ENCODE peak calls at places on chromosomes 1 and 21, in ten cellular contexts. H, Z, F, B, Y, J, I, D, Q and O are unnamed samples.

GRCh38 chr1:63967901-63968300 is 194.1 kb downstream of the ROR1 start:
- DNase-seq in H (no peak), Z (no peak), F (no peak), B (no peak), Y (no peak), J (no peak), I (no peak), D (no peak), Q (no peak), O (no peak)

GRCh38 chr1:21896652-21897532 is 40.2 kb downstream of the HSPG2 start:
- DNase-seq in H (no peak), Z (peak), F (no peak), B (no peak), Y (no peak), J (no peak), I (no peak), D (no peak), Q (no peak), O (peak)

GRCh38 chr1:183116416-183116815 is 69.6 kb upstream of the LAMC2 start:
- DNase-seq in H (no peak), Z (no peak), F (no peak), B (no peak), Y (no peak), J (no peak), I (no peak), D (no peak), Q (no peak), O (no peak)

GRCh38 chr1:163824006-163824405 is 502.3 kb downstream of the NUF2 start:
- DNase-seq in H (peak), Z (peak), F (no peak), B (no peak), Y (no peak), J (no peak), I (no peak), D (no peak), Q (peak), O (no peak)

GRCh38 chr1:201457508-201457960 is 11.5 kb downstream of the PHLDA3 start:
- DNase-seq in H (no peak), Z (no peak), F (no peak), B (no peak), Y (no peak), J (no peak), I (no peak), D (no peak), Q (no peak), O (no peak)

GRCh38 chr1:54671985-54672608 is 30.5 kb downstream of the MROH7 start:
- DNase-seq in H (peak), Z (peak), F (peak), B (peak), Y (peak), J (no peak), I (peak), D (no peak), Q (peak), O (no peak)

GRCh38 chr1:3729594-3730555 is 22.4 kb upstream of the CCDC27 start:
- DNase-seq in H (no peak), Z (no peak), F (no peak), B (no peak), Y (no peak), J (no peak), I (no peak), D (no peak), Q (no peak), O (no peak)

GRCh38 chr1:59752556-59753412 is 62.0 kb upstream of the HOOK1 start:
- DNase-seq in H (no peak), Z (no peak), F (no peak), B (no peak), Y (no peak), J (peak), I (no peak), D (peak), Q (no peak), O (no peak)

GRCh38 chr1:181101581-181102226 is 13.2 kb downstream of the IER5 start:
- DNase-seq in H (no peak), Z (no peak), F (no peak), B (peak), Y (no peak), J (no peak), I (no peak), D (no peak), Q (no peak), O (no peak)

GRCh38 chr1:110877776-110878175 is 4.8 kb downstream of the CD53 start:
- DNase-seq in H (no peak), Z (no peak), F (no peak), B (no peak), Y (no peak), J (no peak), I (no peak), D (no peak), Q (no peak), O (no peak)

GRCh38 chr1:32051706-32052105 is 21.0 kb upstream of the TMEM39B start:
- DNase-seq in H (no peak), Z (no peak), F (no peak), B (no peak), Y (no peak), J (no peak), I (no peak), D (no peak), Q (no peak), O (no peak)

GRCh38 chr1:67897270-67897949 is 64.1 kb upstream of the GNG12 start:
- DNase-seq in H (peak), Z (no peak), F (no peak), B (no peak), Y (no peak), J (no peak), I (no peak), D (no peak), Q (no peak), O (no peak)

GRCh38 chr21:17610862-17611261 is 1.8 kb downstream of the BTG3 start:
- DNase-seq in H (no peak), Z (peak), F (peak), B (no peak), Y (no peak), J (peak), I (no peak), D (peak), Q (no peak), O (no peak)

GRCh38 chr1:179588425-179589024 is 3.1 kb upstream of the TDRD5 start:
- DNase-seq in H (no peak), Z (no peak), F (no peak), B (no peak), Y (no peak), J (no peak), I (no peak), D (no peak), Q (no peak), O (no peak)

GRCh38 chr1:187691439-187691838 is 862.7 kb downstream of the PLA2G4A start:
- DNase-seq in H (peak), Z (peak), F (no peak), B (no peak), Y (no peak), J (no peak), I (no peak), D (no peak), Q (peak), O (no peak)

GRCh38 chr21:42366292-42367010 is at the start of gene TFF1:
- DNase-seq in H (peak), Z (no peak), F (no peak), B (no peak), Y (no peak), J (no peak), I (no peak), D (no peak), Q (no peak), O (no peak)

GRCh38 chr21:16185766-16186165 is 456.0 kb downstream of the USP25 start:
- DNase-seq in H (no peak), Z (no peak), F (no peak), B (no peak), Y (no peak), J (no peak), I (no peak), D (no peak), Q (no peak), O (no peak)

GRCh38 chr1:68322837-68323687 is 90.7 kb upstream of the WLS start:
- DNase-seq in H (no peak), Z (peak), F (peak), B (peak), Y (no peak), J (no peak), I (no peak), D (no peak), Q (no peak), O (peak)

GRCh38 chr1:33607444-33608005 is 135.1 kb downstream of the ZSCAN20 start:
- DNase-seq in H (no peak), Z (no peak), F (no peak), B (no peak), Y (no peak), J (no peak), I (no peak), D (no peak), Q (no peak), O (no peak)

GRCh38 chr1:62688687-62689085 is 500 bp upstream of the DOCK7 start:
- DNase-seq in H (peak), Z (no peak), F (no peak), B (no peak), Y (no peak), J (no peak), I (no peak), D (no peak), Q (peak), O (no peak)

GRCh38 chr1:206000641-206001339 is 2.4 kb downstream of the RAB7B start:
- DNase-seq in H (peak), Z (no peak), F (no peak), B (no peak), Y (no peak), J (no peak), I (no peak), D (no peak), Q (no peak), O (no peak)

GRCh38 chr1:22328331-22329170 is 123.1 kb upstream of the ZBTB40 start:
- DNase-seq in H (no peak), Z (no peak), F (peak), B (no peak), Y (no peak), J (no peak), I (no peak), D (no peak), Q (no peak), O (no peak)

GRCh38 chr1:51553911-51554310 is 34.8 kb upstream of the EPS15 start:
- DNase-seq in H (no peak), Z (no peak), F (no peak), B (no peak), Y (no peak), J (no peak), I (no peak), D (no peak), Q (no peak), O (no peak)

GRCh38 chr1:9735800-9736199 is 84.3 kb downstream of the PIK3CD start:
- DNase-seq in H (no peak), Z (no peak), F (no peak), B (no peak), Y (no peak), J (no peak), I (no peak), D (no peak), Q (no peak), O (no peak)

GRCh38 chr21:43289966-43290365 is 121.2 kb downstream of the CRYAA start:
- DNase-seq in H (no peak), Z (no peak), F (no peak), B (no peak), Y (no peak), J (no peak), I (no peak), D (no peak), Q (no peak), O (no peak)

GRCh38 chr1:154402409-154402921 is 2.7 kb upstream of the IL6R start:
- DNase-seq in H (no peak), Z (no peak), F (no peak), B (no peak), Y (no peak), J (no peak), I (no peak), D (no peak), Q (no peak), O (no peak)

GRCh38 chr1:3641046-3641760 is 8.7 kb downstream of the WRAP73 start:
- DNase-seq in H (no peak), Z (no peak), F (no peak), B (no peak), Y (no peak), J (no peak), I (no peak), D (no peak), Q (no peak), O (no peak)

GRCh38 chr21:37784591-37785318 is 131.5 kb downstream of the KCNJ6 start:
- DNase-seq in H (peak), Z (no peak), F (no peak), B (no peak), Y (no peak), J (no peak), I (no peak), D (no peak), Q (no peak), O (no peak)

GRCh38 chr1:55418625-55419024 is 203.5 kb upstream of the USP24 start:
- DNase-seq in H (no peak), Z (no peak), F (no peak), B (no peak), Y (no peak), J (no peak), I (no peak), D (no peak), Q (no peak), O (no peak)

GRCh38 chr1:156703336-156703735 is 2.0 kb downstream of the CRABP2 start:
- DNase-seq in H (no peak), Z (no peak), F (no peak), B (no peak), Y (no peak), J (no peak), I (no peak), D (no peak), Q (no peak), O (no peak)

GRCh38 chr1:235649722-235650163 is at the start of gene GNG4:
- DNase-seq in H (no peak), Z (no peak), F (peak), B (no peak), Y (no peak), J (no peak), I (no peak), D (no peak), Q (no peak), O (no peak)

GRCh38 chr1:175935566-175936115 is 192.2 kb upstream of the TNR start:
- DNase-seq in H (no peak), Z (no peak), F (no peak), B (no peak), Y (no peak), J (no peak), I (no peak), D (no peak), Q (no peak), O (no peak)

GRCh38 chr1:111909010-111909409 is 80.5 kb downstream of the KCND3 start:
- DNase-seq in H (no peak), Z (no peak), F (no peak), B (no peak), Y (no peak), J (no peak), I (no peak), D (no peak), Q (no peak), O (no peak)

GRCh38 chr1:222823673-222824072 is 8.8 kb downstream of the DISP1 start:
- DNase-seq in H (no peak), Z (no peak), F (no peak), B (no peak), Y (no peak), J (no peak), I (no peak), D (no peak), Q (no peak), O (no peak)

GRCh38 chr1:181504294-181505115 is 21.2 kb downstream of the CACNA1E start:
- DNase-seq in H (peak), Z (no peak), F (no peak), B (peak), Y (no peak), J (peak), I (no peak), D (no peak), Q (no peak), O (no peak)

GRCh38 chr1:113452921-113453770 is 62.8 kb downstream of the MAGI3 start:
- DNase-seq in H (peak), Z (peak), F (peak), B (no peak), Y (no peak), J (peak), I (no peak), D (no peak), Q (no peak), O (no peak)

GRCh38 chr1:98761238-98761637 is 99.7 kb downstream of the SNX7 start:
- DNase-seq in H (no peak), Z (no peak), F (no peak), B (no peak), Y (no peak), J (no peak), I (no peak), D (no peak), Q (no peak), O (no peak)